ENCODE peak calls at places on chromosomes 6 and 20, in four cellular contexts. Z, L, B and T are unnamed samples.

GRCh38 chr20:61953789-61954125 is 111.9 kb downstream of the TAF4 start:
- DNase-seq in L (no peak), Z (no peak), B (no peak), T (no peak)

GRCh38 chr6:21098744-21099143 is 494.8 kb upstream of the SOX4 start:
- DNase-seq in L (no peak), B (no peak), Z (no peak), T (no peak)

GRCh38 chr6:35359346-35359743 is 17.0 kb downstream of the PPARD start:
- DNase-seq in B (no peak), L (no peak), Z (no peak), T (no peak)

GRCh38 chr6:41200296-41200900 is 551 bp downstream of the TREML2 start:
- DNase-seq in B (peak), Z (no peak), L (no peak), T (no peak)

GRCh38 chr6:3895303-3895635 is 46.1 kb downstream of the FAM50B start:
- DNase-seq in L (no peak), B (no peak), Z (no peak), T (no peak)

GRCh38 chr6:40586369-40586768 is 795 bp downstream of the LRFN2 start:
- DNase-seq in L (no peak), Z (peak), B (no peak), T (no peak)

GRCh38 chr6:74715362-74716068 is 490.3 kb downstream of the COL12A1 start:
- DNase-seq in B (no peak), L (no peak), Z (no peak), T (no peak)

GRCh38 chr6:32868257-32868788 is 14.3 kb downstream of the PSMB9 start:
- DNase-seq in B (no peak), L (peak), Z (peak), T (peak)

GRCh38 chr6:111918825-111919224 is 45.6 kb upstream of the FYN start:
- DNase-seq in Z (no peak), B (no peak), L (no peak), T (no peak)
- TF ChIP-seq NR2C2 in Z (no peak), B (no peak), L (no peak), T (no peak)

GRCh38 chr6:160783741-160784140 is 81.7 kb downstream of the PLG start:
- DNase-seq in Z (no peak), L (no peak), B (no peak), T (no peak)
- TF ChIP-seq NR2C2 in Z (no peak), L (no peak), B (no peak), T (no peak)

DNA sequence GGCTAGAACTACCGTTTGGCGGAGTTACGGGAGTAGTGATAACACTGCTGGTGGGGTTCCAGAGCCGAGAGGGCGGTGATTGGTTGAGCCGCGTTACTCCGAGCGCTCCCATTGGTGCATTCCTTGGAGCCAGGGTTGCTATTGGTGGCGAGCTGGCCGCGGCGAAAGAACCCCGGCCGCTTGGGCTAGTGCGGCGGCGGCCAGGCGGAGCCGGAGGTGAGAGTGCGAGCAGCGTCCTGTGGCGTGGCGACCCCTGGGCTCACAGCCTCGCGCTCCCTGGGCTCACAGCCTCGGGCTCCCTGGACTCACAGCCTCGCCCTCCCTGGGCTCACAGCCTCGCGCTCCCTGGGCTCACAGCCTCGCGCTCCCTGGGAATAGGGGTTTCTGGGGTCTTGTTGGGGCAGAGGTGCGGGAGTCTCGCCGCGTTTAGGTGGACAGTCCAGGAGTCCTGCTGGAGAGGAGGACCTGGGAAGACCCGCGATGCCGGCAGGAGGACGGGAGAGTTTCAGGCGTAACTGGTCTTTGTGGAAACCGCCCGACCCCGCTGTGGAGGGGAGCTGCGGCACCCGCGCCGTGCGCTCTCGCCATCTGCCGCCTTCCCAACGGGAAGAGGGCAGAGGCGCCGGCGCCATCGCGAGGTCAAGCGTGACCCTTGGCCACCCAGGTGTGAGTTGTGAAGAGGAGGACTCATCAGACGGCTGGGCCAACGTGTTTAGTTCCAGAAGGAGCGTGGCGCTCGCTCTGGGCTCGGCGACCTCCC is 12.2 kb downstream of the PRDM13 start:
- DNase-seq in B (no peak), Z (peak), L (no peak), T (no peak)
- TF ChIP-seq NR2C2 in B (no peak), Z (peak), L (no peak), T (no peak)

GRCh38 chr6:15239606-15240364 is 6.1 kb upstream of the JARID2 start:
- DNase-seq in L (no peak), B (no peak), Z (no peak), T (no peak)
- TF ChIP-seq NR2C2 in L (no peak), B (no peak), Z (no peak), T (no peak)

GRCh38 chr20:45229264-45230056 is 8.3 kb downstream of the SEMG2 start:
- DNase-seq in B (no peak), Z (peak), L (peak), T (peak)
- TF ChIP-seq NR2C2 in B (no peak), Z (no peak), L (peak), T (peak)